ENCODE peak calls at places on chromosome 13, in eight cellular contexts. M is B cell; H is astrocyte of the spinal cord; I is stimulated activated CD8-positive, alpha-beta memory T cell treated with anti-CD3 and anti-CD28 coated beads, Interleukin-12 subunit alpha, Interleukin-12 subunit beta, amount 100 ng/mL, for 1 hour; V is retina; U is colonic mucosa; D is NB4; Z is testis. A is an unnamed sample.

GRCh38 chr13:43269037-43269476 is 245.7 kb downstream of the DNAJC15 start:
- DNase-seq in M (no peak), H (peak), I (no peak), V (no peak), U (peak), D (no peak), Z (no peak), A (peak)

GRCh38 chr13:65330691-65331090 is 1899.4 kb downstream of the PCDH9 start:
- DNase-seq in M (no peak), H (no peak), I (no peak), V (no peak), U (no peak), D (no peak), Z (peak), A (no peak)

GRCh38 chr13:111645598-111646463 is 325.4 kb downstream of the TEX29 start:
- DNase-seq in M (no peak), H (no peak), I (no peak), V (no peak), U (no peak), D (no peak), Z (no peak), A (no peak)

GRCh38 chr13:108734676-108735075 is 105.3 kb downstream of the MYO16 start:
- DNase-seq in M (no peak), H (no peak), I (no peak), V (no peak), U (no peak), D (peak), Z (peak), A (no peak)

GRCh38 chr13:99303863-99304521 is 3.2 kb downstream of the GPR183 start:
- DNase-seq in M (no peak), H (no peak), I (no peak), V (no peak), U (no peak), D (peak), Z (no peak), A (no peak)

GRCh38 chr13:23500858-23501257 is 67.4 kb upstream of the SACS start:
- DNase-seq in M (no peak), H (peak), I (no peak), V (no peak), U (no peak), D (no peak), Z (no peak), A (peak)

GRCh38 chr13:25912961-25913360 is 138.9 kb downstream of the SHISA2 start:
- DNase-seq in M (no peak), H (no peak), I (no peak), V (no peak), U (no peak), D (no peak), Z (no peak), A (no peak)

GRCh38 chr13:111981006-111981405 is 85.9 kb upstream of the SOX1 start:
- DNase-seq in M (no peak), H (no peak), I (no peak), V (no peak), U (no peak), D (no peak), Z (no peak), A (no peak)

GRCh38 chr13:20411638-20412342 is 113.9 kb downstream of the CRYL1 start:
- DNase-seq in M (no peak), H (no peak), I (peak), V (no peak), U (no peak), D (peak), Z (no peak), A (no peak)

GRCh38 chr13:24216176-24216575 is 55.7 kb downstream of the SPATA13 start:
- DNase-seq in M (no peak), H (no peak), I (no peak), V (no peak), U (no peak), D (no peak), Z (no peak), A (no peak)

GRCh38 chr13:43303040-43303729 is 279.8 kb downstream of the DNAJC15 start:
- DNase-seq in M (no peak), H (peak), I (no peak), V (peak), U (peak), D (peak), Z (peak), A (peak)

GRCh38 chr13:40317980-40318327 is 348.5 kb downstream of the FOXO1 start:
- DNase-seq in M (no peak), H (no peak), I (no peak), V (no peak), U (no peak), D (no peak), Z (no peak), A (no peak)

GRCh38 chr13:72953391-72953960 is 105.3 kb upstream of the KLF5 start:
- DNase-seq in M (no peak), H (no peak), I (no peak), V (no peak), U (peak), D (no peak), Z (no peak), A (no peak)

GRCh38 chr13:89375839-89376238 is 1704.7 kb downstream of the SLITRK5 start:
- DNase-seq in M (no peak), H (peak), I (no peak), V (no peak), U (no peak), D (no peak), Z (no peak), A (peak)

GRCh38 chr13:20553309-20553708 is 13.6 kb upstream of the IFT88 start:
- DNase-seq in M (no peak), H (peak), I (no peak), V (peak), U (no peak), D (no peak), Z (no peak), A (no peak)

GRCh38 chr13:20353973-20354372 is 121.9 kb upstream of the GJB6 start:
- DNase-seq in M (no peak), H (peak), I (no peak), V (no peak), U (no peak), D (peak), Z (no peak), A (peak)

GRCh38 chr13:39433705-39434104 is 169.3 kb downstream of the LHFPL6 start:
- DNase-seq in M (no peak), H (no peak), I (no peak), V (no peak), U (no peak), D (no peak), Z (no peak), A (no peak)

GRCh38 chr13:107202371-107203023 is 634.6 kb upstream of the ARGLU1 start:
- DNase-seq in M (no peak), H (peak), I (no peak), V (no peak), U (no peak), D (no peak), Z (no peak), A (peak)

GRCh38 chr13:65264066-65264465 is 1966.1 kb downstream of the PCDH9 start:
- DNase-seq in M (no peak), H (no peak), I (no peak), V (no peak), U (no peak), D (no peak), Z (no peak), A (no peak)

GRCh38 chr13:41034862-41035261 is 15.7 kb upstream of the ELF1 start:
- DNase-seq in M (no peak), H (no peak), I (no peak), V (no peak), U (no peak), D (no peak), Z (no peak), A (no peak)

GRCh38 chr13:24075137-24075975 is 85.2 kb upstream of the SPATA13 start:
- DNase-seq in M (no peak), H (no peak), I (no peak), V (no peak), U (no peak), D (no peak), Z (no peak), A (no peak)

GRCh38 chr13:94596575-94596971 is 621 bp upstream of the TGDS start:
- DNase-seq in M (no peak), H (no peak), I (no peak), V (no peak), U (peak), D (no peak), Z (no peak), A (no peak)

GRCh38 chr13:29845440-29846056 is 4.9 kb downstream of the UBL3 start:
- DNase-seq in M (no peak), H (peak), I (no peak), V (no peak), U (no peak), D (peak), Z (no peak), A (no peak)

GRCh38 chr13:25111557-25111956 is 15.6 kb downstream of the PABPC3 start:
- DNase-seq in M (no peak), H (peak), I (no peak), V (no peak), U (no peak), D (no peak), Z (no peak), A (no peak)

GRCh38 chr13:44271031-44271433 is 102.6 kb upstream of the SERP2 start:
- DNase-seq in M (no peak), H (peak), I (no peak), V (no peak), U (no peak), D (no peak), Z (no peak), A (peak)